ENCODE peak calls at places on chromosomes 5 and 9, in seven cellular contexts. P, M, Y, Q, H, B and G are unnamed samples.

GRCh38 chr9:128972956-128973355 is 25.5 kb downstream of the NUP188 start:
- DNase-seq in P (no peak), Y (peak; percentile 59), Q (no peak), M (peak; percentile 2), B (no peak), H (no peak), G (no peak)

GRCh38 chr5:58231041-58231440 is 228.8 kb downstream of the PLK2 start:
- DNase-seq in Q (no peak), M (no peak), P (no peak), H (no peak), B (no peak), Y (peak; percentile 17), G (no peak)

GRCh38 chr5:61290815-61291214 is 41.2 kb upstream of the ZSWIM6 start:
- DNase-seq in B (no peak), H (peak; percentile 81), M (no peak), P (no peak), Y (peak; percentile 33), Q (no peak), G (no peak)

GRCh38 chr5:179265529-179266290 is 79.6 kb downstream of the ADAMTS2 start:
- DNase-seq in M (no peak), Q (peak; percentile 98), P (peak; percentile 90), Y (peak; percentile 100), B (peak; percentile 86), H (peak; percentile 66), G (no peak)

GRCh38 chr5:149149942-149150341 is 8.6 kb downstream of the ABLIM3 start:
- DNase-seq in P (no peak), M (no peak), Q (no peak), B (no peak), Y (no peak), H (no peak), G (no peak)

GRCh38 chr9:120009856-120010255 is 570.1 kb downstream of the CDK5RAP2 start:
- DNase-seq in M (no peak), Y (no peak), H (no peak), Q (no peak), B (no peak), P (no peak), G (no peak)

GRCh38 chr5:127097288-127097687 is 24.0 kb upstream of the C5orf63 start:
- DNase-seq in Y (peak; percentile 44), B (no peak), M (no peak), H (no peak), Q (no peak), P (no peak), G (no peak)

GRCh38 chr9:131111186-131111853 is 14.1 kb upstream of the NUP214 start:
- DNase-seq in Q (no peak), H (no peak), B (no peak), Y (peak; percentile 9), P (no peak), M (no peak), G (no peak)

GRCh38 chr9:71748280-71748743 is 20.0 kb downstream of the CEMIP2 start:
- DNase-seq in Y (peak; percentile 62), H (no peak), Q (no peak), B (no peak), M (no peak), P (no peak), G (no peak)

GRCh38 chr5:172177232-172177631 is 10.8 kb downstream of the STK10 start:
- DNase-seq in B (no peak), P (no peak), M (no peak), H (no peak), Y (no peak), Q (no peak), G (no peak)

GRCh38 chr9:126337690-126338426 is 11.2 kb downstream of the MVB12B start:
- DNase-seq in H (peak; percentile 17), Y (no peak), B (no peak), M (no peak), Q (no peak), P (no peak), G (no peak)

GRCh38 chr5:15993334-15993733 is 186.3 kb downstream of the MARCHF11 start:
- DNase-seq in Y (peak; percentile 31), P (no peak), Q (no peak), H (no peak), B (no peak), M (no peak), G (no peak)

GRCh38 chr9:109961579-109961978 is 181.6 kb downstream of the PALM2AKAP2 start:
- DNase-seq in Y (no peak), B (no peak), P (no peak), Q (no peak), H (no peak), M (no peak), G (no peak)

GRCh38 chr9:76616780-76617179 is 147.5 kb upstream of the PCA3 start:
- DNase-seq in P (no peak), Y (no peak), H (no peak), B (no peak), M (no peak), Q (no peak), G (no peak)

GRCh38 chr9:76613980-76614379 is 150.3 kb upstream of the PCA3 start:
- DNase-seq in H (no peak), P (peak; percentile 26), Q (no peak), Y (no peak), M (no peak), B (no peak), G (no peak)

GRCh38 chr9:76610009-76610352 is 151.0 kb downstream of the GCNT1 start:
- DNase-seq in P (peak; percentile 69), M (no peak), Y (peak; percentile 85), B (peak; percentile 49), H (no peak), Q (peak; percentile 34), G (no peak)

GRCh38 chr9:76615149-76615548 is 149.1 kb upstream of the PCA3 start:
- DNase-seq in P (peak; percentile 70), Y (no peak), M (no peak), B (no peak), H (peak; percentile 63), Q (no peak), G (no peak)

DNA sequence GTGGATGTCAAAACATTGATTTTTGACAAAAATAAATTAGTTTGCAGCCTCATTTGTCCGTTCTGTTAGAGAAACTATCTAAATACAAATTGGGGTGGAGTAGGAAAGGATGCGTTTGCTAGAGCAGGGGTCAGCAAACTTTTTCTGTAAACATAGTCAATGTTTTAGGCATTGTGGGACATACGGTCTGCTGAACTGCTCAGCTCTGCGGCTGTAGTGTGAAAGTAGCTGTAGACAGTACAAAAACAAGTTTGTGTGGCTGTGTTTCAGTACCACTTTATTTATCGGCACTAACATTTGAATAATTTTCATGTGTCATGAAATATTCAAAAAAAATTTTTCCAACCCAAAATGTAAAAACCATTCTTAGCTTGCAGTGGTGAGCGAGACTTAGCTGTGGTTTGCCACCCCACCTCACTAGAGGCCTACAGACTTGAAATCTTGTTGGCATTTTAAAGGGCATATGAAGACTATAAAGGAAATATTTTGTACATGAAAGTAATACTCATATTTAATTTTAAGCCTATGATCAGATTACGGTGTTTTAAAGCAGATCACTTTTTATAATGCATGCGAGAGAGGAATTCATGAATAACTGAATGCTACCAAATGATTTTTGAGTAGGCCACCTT is 151.0 kb upstream of the PCA3 start:
- DNase-seq in M (no peak), B (no peak), Y (no peak), Q (no peak), H (no peak), P (no peak), G (no peak)
- H3K4me1 ChIP-seq in M (no peaks in the 10 kb centered on the region), B (peaks cover 5% of the 10 kb centered on the region), Y (peaks cover 32% of the 10 kb centered on the region), Q (no peaks in the 10 kb centered on the region), H (peaks cover 2% of the 10 kb centered on the region), P (peaks cover 55% of the 10 kb centered on the region), G (no peaks in the 10 kb centered on the region)

GRCh38 chr5:124704594-124705284 is 41.7 kb downstream of the ZNF608 start:
- DNase-seq in B (no peak), M (no peak), Q (no peak), H (no peak), Y (no peak), P (no peak), G (no peak)

GRCh38 chr5:124706041-124706440 is 40.4 kb downstream of the ZNF608 start:
- DNase-seq in Q (no peak), B (no peak), Y (no peak), M (no peak), H (no peak), P (no peak), G (no peak)

GRCh38 chr5:124703995-124704394 is 42.4 kb downstream of the ZNF608 start:
- DNase-seq in Y (no peak), P (no peak), M (no peak), Q (no peak), B (no peak), H (no peak), G (no peak)

GRCh38 chr5:124706729-124707361 is 39.6 kb downstream of the ZNF608 start:
- DNase-seq in P (peak; percentile 77), H (peak; percentile 54), M (no peak), B (no peak), Y (peak; percentile 38), Q (no peak), G (no peak)

DNA sequence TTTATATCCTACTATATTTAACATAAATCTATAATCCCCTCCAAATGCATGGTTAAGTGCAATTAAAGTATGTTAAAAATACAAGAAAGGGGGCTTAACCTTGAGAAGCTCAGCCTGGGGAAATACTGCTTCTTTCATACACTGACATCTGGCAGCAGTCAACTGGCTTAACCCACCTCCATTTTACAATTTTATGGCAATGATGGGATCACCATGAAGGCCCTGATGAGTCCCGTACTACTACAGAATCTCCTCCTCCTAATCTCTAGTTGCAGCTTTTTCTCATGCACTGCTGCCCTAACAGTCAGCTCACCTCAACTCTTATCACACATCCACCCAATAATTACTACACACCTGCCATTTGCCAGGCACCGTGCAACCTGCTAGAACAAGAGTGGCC is 40.9 kb downstream of the ZNF608 start:
- DNase-seq in Y (no peak), M (no peak), B (no peak), Q (no peak), P (no peak), H (no peak), G (no peak)
- H3K4me1 ChIP-seq in Y (peaks cover 14% of the 10 kb centered on the region), M (peaks cover 90% of the 10 kb centered on the region), B (no peaks in the 10 kb centered on the region), Q (no peaks in the 10 kb centered on the region), P (peaks cover 59% of the 10 kb centered on the region), H (peaks cover 8% of the 10 kb centered on the region), G (peaks cover 13% of the 10 kb centered on the region)

GRCh38 chr5:79573983-79574890 is 38.0 kb upstream of the TENT2 start:
- DNase-seq in P (no peak), Q (no peak), Y (no peak), B (no peak), H (no peak), M (no peak), G (no peak)
- H3K4me1 ChIP-seq in P (no peaks in the 10 kb centered on the region), Q (no peaks in the 10 kb centered on the region), Y (no peaks in the 10 kb centered on the region), B (no peaks in the 10 kb centered on the region), H (no peaks in the 10 kb centered on the region), M (no peaks in the 10 kb centered on the region), G (no peaks in the 10 kb centered on the region)

GRCh38 chr5:142079243-142079642 is 29.3 kb upstream of the NDFIP1 start:
- DNase-seq in H (no peak), P (no peak), Y (no peak), M (no peak), Q (no peak), B (no peak), G (no peak)

GRCh38 chr5:142082182-142082781 is 26.3 kb upstream of the NDFIP1 start:
- DNase-seq in B (no peak), M (no peak), H (no peak), P (no peak), Q (no peak), Y (no peak), G (no peak)

GRCh38 chr5:142078706-142079105 is 29.9 kb upstream of the NDFIP1 start:
- DNase-seq in P (no peak), Q (no peak), M (no peak), B (no peak), Y (no peak), H (no peak), G (no peak)

GRCh38 chr5:142080248-142080647 is 28.3 kb upstream of the NDFIP1 start:
- DNase-seq in M (no peak), B (no peak), Y (no peak), H (no peak), P (no peak), Q (no peak), G (no peak)

GRCh38 chr5:142078251-142078650 is 30.3 kb upstream of the NDFIP1 start:
- DNase-seq in H (no peak), Q (no peak), B (no peak), M (no peak), P (no peak), Y (no peak), G (no peak)
- H3K4me1 ChIP-seq in H (no peaks in the 10 kb centered on the region), Q (no peaks in the 10 kb centered on the region), B (no peaks in the 10 kb centered on the region), M (no peaks in the 10 kb centered on the region), P (no peaks in the 10 kb centered on the region), Y (no peaks in the 10 kb centered on the region), G (no peaks in the 10 kb centered on the region)